ENCODE peak calls at places on chromosome 7, in six cellular contexts. T is psoas muscle, C is ovary, M is pancreas, P is endodermal cell, Y is PC-3. J is an unnamed sample.

GRCh38 chr7:37971491-37971890 is 51.1 kb downstream of the EPDR1 start:
- DNase-seq in T (no peak), C (no peak), M (no peak), P (no peak), Y (no peak), J (no peak)

GRCh38 chr7:65438593-65438992 is 64.9 kb downstream of the ZNF92 start:
- DNase-seq in T (no peak), C (no peak), M (no peak), P (no peak), Y (peak; percentile 92), J (no peak)

GRCh38 chr7:140506788-140507464 is 27.6 kb upstream of the MKRN1 start:
- DNase-seq in T (peak; percentile 77), C (no peak), M (no peak), P (peak; percentile 84), Y (no peak), J (peak; percentile 73)

GRCh38 chr7:41688012-41688625 is 14.8 kb downstream of the INHBA start:
- DNase-seq in T (no peak), C (no peak), M (no peak), P (no peak), Y (peak; percentile 58), J (no peak)

GRCh38 chr7:118104812-118105441 is 79.0 kb upstream of the LSM8 start:
- DNase-seq in T (no peak), C (no peak), M (no peak), P (no peak), Y (peak; percentile 54), J (no peak)

GRCh38 chr7:35315517-35315916 is 61.6 kb upstream of the TBX20 start:
- DNase-seq in T (no peak), C (no peak), M (no peak), P (no peak), Y (no peak), J (no peak)

GRCh38 chr7:33873981-33874750 is 31.2 kb upstream of the BMPER start:
- DNase-seq in T (no peak), C (no peak), M (no peak), P (no peak), Y (peak; percentile 88), J (no peak)

GRCh38 chr7:135206887-135207738 is 4.2 kb downstream of the WDR91 start:
- DNase-seq in T (no peak), C (no peak), M (no peak), P (no peak), Y (no peak), J (no peak)

DNA sequence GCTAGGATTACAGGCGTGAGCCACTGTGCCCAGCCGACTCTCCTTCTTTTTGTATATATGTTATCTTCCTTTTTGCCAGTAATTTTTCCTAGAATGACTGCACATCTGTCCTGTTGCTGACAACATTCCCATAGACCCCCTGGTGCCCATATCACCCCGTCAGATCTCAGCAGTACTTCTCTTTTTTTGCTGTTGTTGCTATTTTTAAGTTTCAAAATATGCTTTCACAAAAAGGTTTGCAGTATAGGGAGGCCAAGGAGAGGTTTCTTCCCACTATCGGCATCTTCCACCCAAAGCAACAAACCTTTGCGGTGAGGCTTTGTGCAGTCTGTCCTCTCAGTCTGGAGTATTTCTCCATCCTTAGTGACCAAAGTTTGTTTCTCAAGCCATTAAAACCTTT is 23.1 kb downstream of the PIK3CG start:
- DNase-seq in T (no peak), C (no peak), M (no peak), P (no peak), Y (no peak), J (no peak)
- H3K4me3 ChIP-seq in T (no peak overlapping the region), C (no peak overlapping the region), M (no peak overlapping the region), P (no peak overlapping the region), Y (no peak overlapping the region), J (no peak overlapping the region)

DNA sequence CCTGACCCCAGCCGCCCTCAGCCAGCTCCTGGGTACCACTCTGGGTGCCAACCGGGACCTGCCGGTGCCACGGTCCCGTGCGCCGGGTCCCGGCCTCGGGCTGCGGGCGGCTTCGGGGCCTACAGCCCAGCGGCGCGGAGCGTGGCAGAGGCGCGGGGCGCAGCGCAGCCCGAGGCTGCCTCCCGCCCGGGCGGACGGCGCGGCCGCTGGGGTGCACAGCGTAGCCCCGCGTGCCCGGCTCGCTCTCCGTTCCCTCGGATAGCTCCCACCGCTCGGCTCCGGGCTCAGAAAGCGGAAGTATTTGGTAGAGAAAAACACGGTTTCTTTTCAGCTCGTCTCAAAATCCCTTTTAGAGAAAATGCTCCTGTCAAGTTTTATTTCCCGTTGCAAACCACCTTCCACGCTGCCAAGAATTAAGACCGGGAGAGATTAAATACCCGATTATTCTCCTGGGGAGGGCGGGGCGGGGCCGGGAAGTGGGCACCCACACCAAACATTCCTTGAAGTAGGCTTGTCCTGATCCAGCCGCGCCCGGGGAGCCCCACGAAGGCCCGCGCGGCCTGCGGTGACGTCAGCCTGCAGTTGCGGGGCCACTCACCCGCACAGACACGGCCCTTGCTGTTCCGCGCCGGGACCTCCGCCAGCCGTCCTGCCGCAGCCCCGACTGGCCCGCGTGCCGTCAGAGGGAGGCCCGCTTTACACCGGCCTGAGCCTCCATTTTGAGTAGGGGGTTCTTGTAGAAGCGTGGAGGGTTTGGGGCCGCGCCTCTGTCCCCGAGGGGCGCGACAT is 7.2 kb downstream of the HOXA13 start:
- DNase-seq in T (peak; percentile 51), C (no peak), M (no peak), P (peak; percentile 61), Y (peak; percentile 54), J (peak; percentile 73)
- H3K27me3 ChIP-seq in T (peaks cover 98% of the 10 kb centered on the region), C (peaks cover 8% of the 10 kb centered on the region), M (peaks cover 4% of the 10 kb centered on the region), P (peaks cover 100% of the 10 kb centered on the region), Y (no peaks in the 10 kb centered on the region), J (peaks cover 99% of the 10 kb centered on the region)

DNA sequence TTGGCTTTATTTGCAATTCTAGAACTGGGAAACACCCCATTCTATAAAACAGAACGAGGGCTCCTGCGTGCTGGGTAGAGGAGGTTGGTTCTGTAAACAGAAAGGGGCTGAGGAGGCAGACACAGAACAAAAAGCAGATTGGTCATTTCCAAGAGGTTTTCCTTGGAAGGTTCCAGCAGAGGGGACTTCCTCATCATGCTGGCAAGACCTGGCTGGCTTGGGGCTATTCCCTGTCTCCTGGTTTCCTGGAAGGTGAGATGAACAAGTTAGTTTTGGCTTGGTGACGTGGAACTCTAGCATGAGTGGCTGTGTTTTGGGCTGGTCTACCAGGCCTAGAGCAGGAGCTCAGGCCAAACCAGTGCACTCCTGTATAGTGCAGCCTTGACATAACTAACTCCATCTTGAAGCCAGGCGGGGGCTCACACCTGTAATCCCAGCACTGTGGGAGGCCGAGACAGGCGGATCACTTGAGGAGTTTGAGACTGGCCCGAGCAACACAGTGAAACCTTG is 26.1 kb upstream of the DNAJB6 start:
- DNase-seq in T (no peak), C (no peak), M (no peak), P (peak; percentile 87), Y (peak; percentile 64), J (peak; percentile 59)
- H3K36me3 ChIP-seq in T (no peaks in the 10 kb centered on the region), C (no peaks in the 10 kb centered on the region), M (no peaks in the 10 kb centered on the region), P (no peaks in the 10 kb centered on the region), Y (no peaks in the 10 kb centered on the region), J (no peaks in the 10 kb centered on the region)

GRCh38 chr7:100000239-100000638 is 15.2 kb upstream of the ZKSCAN1 start:
- DNase-seq in T (no peak), C (no peak), M (no peak), P (no peak), Y (no peak), J (no peak)

GRCh38 chr7:99992330-99993037 is 16.7 kb upstream of the AZGP1 start:
- DNase-seq in T (no peak), C (no peak), M (no peak), P (no peak), Y (no peak), J (no peak)

GRCh38 chr7:99996755-99997544 is 18.4 kb upstream of the ZKSCAN1 start:
- DNase-seq in T (no peak), C (no peak), M (no peak), P (no peak), Y (no peak), J (no peak)

GRCh38 chr7:99994819-99995218 is 19.0 kb upstream of the AZGP1 start:
- DNase-seq in T (no peak), C (no peak), M (no peak), P (no peak), Y (no peak), J (no peak)

GRCh38 chr7:99997545-99998137 is 17.8 kb upstream of the ZKSCAN1 start:
- DNase-seq in T (peak; percentile 69), C (peak; percentile 41), M (peak; percentile 46), P (peak; percentile 86), Y (no peak), J (peak; percentile 81)
- H3K4me3 ChIP-seq in T (peak overlapping the region; percentile 66), C (peak overlapping the region; percentile 55), M (peak overlapping the region; percentile 43), P (no peak overlapping the region), Y (no peak overlapping the region), J (peak overlapping the region; percentile 38)

DNA sequence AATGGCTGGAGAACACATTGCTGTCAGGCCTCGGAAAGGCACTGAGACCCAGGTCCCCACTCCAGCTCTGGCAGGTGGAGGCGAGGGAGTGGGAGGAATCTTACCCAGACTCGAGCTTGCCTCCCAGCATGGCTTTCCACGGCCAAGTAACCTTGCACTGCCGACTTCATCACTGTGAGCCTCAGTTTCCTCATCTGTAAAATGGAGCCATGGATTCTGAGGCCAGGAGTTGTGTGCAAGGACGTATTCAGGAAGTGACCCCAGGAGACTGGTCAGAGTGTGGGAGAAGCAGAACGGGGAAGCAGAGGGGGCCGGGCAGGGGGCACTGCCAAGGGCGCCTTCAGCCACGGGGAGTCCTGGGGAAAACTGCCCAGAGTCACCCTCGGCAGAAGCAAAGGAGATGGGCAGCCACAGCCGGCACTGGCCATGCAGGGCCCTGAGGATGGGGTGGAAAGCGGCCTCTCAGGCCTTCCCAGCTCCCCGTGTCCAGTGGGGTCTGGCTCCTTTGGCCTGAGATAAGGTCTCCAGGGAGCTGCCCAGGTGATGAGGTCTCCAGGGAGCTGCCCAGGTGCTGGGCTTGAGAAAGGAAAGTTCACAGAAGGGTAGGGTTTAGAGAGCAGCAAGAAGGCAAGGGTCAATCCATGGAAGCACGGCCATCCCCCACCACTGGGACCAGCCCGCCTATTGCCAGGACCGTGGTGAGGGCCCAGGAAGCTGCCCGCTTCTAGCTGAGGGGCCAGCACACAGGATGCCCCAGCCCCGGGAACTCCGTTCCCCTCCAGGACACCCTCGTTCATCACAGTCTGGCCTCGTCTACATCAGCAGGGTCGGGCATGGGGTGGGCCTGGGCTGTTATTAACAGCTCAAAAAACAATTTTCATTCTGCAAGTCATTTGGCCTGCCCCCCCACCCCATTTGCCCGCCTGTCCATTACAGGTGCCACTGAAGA is 34.3 kb upstream of the EN2 start:
- DNase-seq in T (no peak), C (no peak), M (no peak), P (no peak), Y (no peak), J (peak; percentile 36)
- H3K27me3 ChIP-seq in T (peaks cover 45% of the 10 kb centered on the region), C (no peaks in the 10 kb centered on the region), M (no peaks in the 10 kb centered on the region), P (peaks cover 14% of the 10 kb centered on the region), Y (peaks cover 94% of the 10 kb centered on the region), J (no peaks in the 10 kb centered on the region)

J was measured in H7.